ENCODE peak calls at places on chromosomes 7 and 10, in five cellular contexts. N is IMR-90, Y is OCI-LY7, T is uterus, F is DMS 273 treated with DMSO at 0.1 percent for 48 hours. V is an unnamed sample.

GRCh38 chr10:15320522-15321203 is 50.4 kb downstream of the FAM171A1 start:
- DNase-seq in N (no peak), Y (no peak), T (no peak), F (no peak), V (no peak)

GRCh38 chr10:121065330-121065729 is 214.2 kb downstream of the WDR11 start:
- DNase-seq in N (no peak), Y (no peak), T (no peak), F (no peak), V (no peak)

GRCh38 chr10:26485150-26485941 is 47.2 kb downstream of the APBB1IP start:
- DNase-seq in N (no peak), Y (no peak), T (no peak), F (no peak), V (no peak)

GRCh38 chr7:131111792-131112191 is 215.9 kb upstream of the MKLN1 start:
- DNase-seq in N (no peak), Y (no peak), T (no peak), F (no peak), V (no peak)

GRCh38 chr7:157713591-157713990 is 376.8 kb downstream of the DNAJB6 start:
- DNase-seq in N (no peak), Y (no peak), T (no peak), F (no peak), V (no peak)

GRCh38 chr10:95601116-95601719 is 40.0 kb upstream of the SORBS1 start:
- DNase-seq in N (peak; percentile 84), Y (peak; percentile 68), T (peak; percentile 84), F (peak; percentile 53), V (no peak)

GRCh38 chr10:106910666-106911065 is 253.8 kb downstream of the SORCS1 start:
- DNase-seq in N (no peak), Y (no peak), T (no peak), F (no peak), V (no peak)

GRCh38 chr7:137328389-137329120 is 15.0 kb downstream of the PTN start:
- DNase-seq in N (peak; percentile 53), Y (no peak), T (no peak), F (no peak), V (no peak)

GRCh38 chr10:46265981-46266505 is 20.8 kb upstream of the ANTXRL start:
- DNase-seq in N (no peak), Y (peak; percentile 90), T (no peak), F (no peak), V (no peak)

GRCh38 chr7:48839108-48839507 is 85.2 kb upstream of the CDC14C start:
- DNase-seq in N (no peak), Y (no peak), T (no peak), F (no peak), V (no peak)

GRCh38 chr7:28433604-28434254 is 21.4 kb downstream of the CREB5 start:
- DNase-seq in N (peak; percentile 52), Y (no peak), T (peak; percentile 18), F (no peak), V (no peak)

GRCh38 chr10:131946321-131946751 is 35.4 kb downstream of the BNIP3 start:
- DNase-seq in N (peak; percentile 91), Y (no peak), T (no peak), F (no peak), V (no peak)

GRCh38 chr10:92868557-92868956 is 20.2 kb downstream of the EXOC6 start:
- DNase-seq in N (no peak), Y (no peak), T (no peak), F (no peak), V (no peak)

GRCh38 chr10:117241541-117242462 is 888 bp downstream of the SLC18A2 start:
- DNase-seq in N (no peak), Y (no peak), T (no peak), F (no peak), V (no peak)

GRCh38 chr7:4610768-4611467 is 71.2 kb upstream of the FOXK1 start:
- DNase-seq in N (peak; percentile 69), Y (peak; percentile 69), T (peak; percentile 34), F (peak; percentile 54), V (peak; percentile 12)

GRCh38 chr10:131996508-131997365 is 15.0 kb upstream of the BNIP3 start:
- DNase-seq in N (no peak), Y (no peak), T (no peak), F (no peak), V (no peak)

GRCh38 chr7:9204571-9204970 is 771.2 kb downstream of the NXPH1 start:
- DNase-seq in N (no peak), Y (no peak), T (no peak), F (no peak), V (no peak)

GRCh38 chr10:60958892-60959601 is 15.1 kb upstream of the RHOBTB1 start:
- DNase-seq in N (peak; percentile 57), Y (no peak), T (no peak), F (no peak), V (no peak)

GRCh38 chr7:5681423-5681822 is 100.0 kb downstream of the RNF216 start:
- DNase-seq in N (no peak), Y (no peak), T (no peak), F (no peak), V (no peak)

GRCh38 chr7:130894146-130895005 is 160.4 kb upstream of the KLF14 start:
- DNase-seq in N (peak; percentile 78), Y (no peak), T (peak; percentile 75), F (peak; percentile 43), V (no peak)

GRCh38 chr7:158447206-158448171 is 140.1 kb downstream of the PTPRN2 start:
- DNase-seq in N (no peak), Y (no peak), T (no peak), F (no peak), V (no peak)

GRCh38 chr7:375491-375821 is 85.5 kb downstream of the FOXL3 start:
- DNase-seq in N (no peak), Y (no peak), T (peak; percentile 5), F (no peak), V (no peak)

GRCh38 chr7:116686812-116687419 is 14.9 kb downstream of the MET start:
- DNase-seq in N (no peak), Y (no peak), T (no peak), F (no peak), V (no peak)

GRCh38 chr10:118818621-118819221 is 64.0 kb upstream of the CACUL1 start:
- DNase-seq in N (no peak), Y (no peak), T (no peak), F (peak; percentile 97), V (no peak)

GRCh38 chr7:22469371-22470143 is 30.4 kb downstream of the STEAP1B start:
- DNase-seq in N (no peak), Y (no peak), T (no peak), F (no peak), V (no peak)

GRCh38 chr7:98679741-98680140 is 62.7 kb downstream of the NPTX2 start:
- DNase-seq in N (no peak), Y (no peak), T (no peak), F (no peak), V (no peak)

V was measured in SIG-M5.